ENCODE peak calls at places on chromosomes 12 and 14, in five cellular contexts. S is gastrocnemius medialis; V is left lung; R is body of pancreas; Z is CD4-positive, CD25-positive, alpha-beta regulatory T cell. E is an unnamed sample. For H3K36me3 and H3K4me1, the result is how much of the 10 kb centered on the place peaks cover.

GRCh38 chr14:71339650-71340415 is 432.6 kb downstream of the PCNX1 start:
- DNase-seq in S (no peak), V (no peak), R (no peak), Z (no peak), E (no peak)

GRCh38 chr12:49335118-49335954 is 1.7 kb downstream of the C1QL4 start:
- DNase-seq in S (no peak), V (no peak), R (no peak), Z (no peak), E (no peak)

GRCh38 chr14:71764701-71765347 is 167.4 kb upstream of the RGS6 start:
- DNase-seq in S (no peak), V (peak), R (no peak), Z (no peak), E (no peak)

GRCh38 chr12:7748774-7749296 is 1.7 kb upstream of the CLEC4C start:
- DNase-seq in S (no peak), V (no peak), R (no peak), Z (no peak), E (no peak)

GRCh38 chr14:60634153-60634552 is 15.1 kb downstream of the SIX1 start:
- DNase-seq in S (no peak), V (no peak), R (no peak), Z (no peak), E (no peak)

GRCh38 chr14:101372494-101372813 is 188.8 kb upstream of the DIO3 start:
- DNase-seq in S (no peak), V (no peak), R (no peak), Z (no peak), E (no peak)

GRCh38 chr12:52628111-52628507 is 9.8 kb upstream of the KRT73 start:
- DNase-seq in S (no peak), V (no peak), R (no peak), Z (no peak), E (no peak)

GRCh38 chr12:14885718-14886201 is at the start of gene MGP:
- DNase-seq in S (peak), V (no peak), R (peak), Z (no peak), E (no peak)

GRCh38 chr12:110741795-110742717 is 635 bp downstream of the PPP1CC start:
- DNase-seq in S (peak), V (no peak), R (no peak), Z (peak), E (peak)

DNA sequence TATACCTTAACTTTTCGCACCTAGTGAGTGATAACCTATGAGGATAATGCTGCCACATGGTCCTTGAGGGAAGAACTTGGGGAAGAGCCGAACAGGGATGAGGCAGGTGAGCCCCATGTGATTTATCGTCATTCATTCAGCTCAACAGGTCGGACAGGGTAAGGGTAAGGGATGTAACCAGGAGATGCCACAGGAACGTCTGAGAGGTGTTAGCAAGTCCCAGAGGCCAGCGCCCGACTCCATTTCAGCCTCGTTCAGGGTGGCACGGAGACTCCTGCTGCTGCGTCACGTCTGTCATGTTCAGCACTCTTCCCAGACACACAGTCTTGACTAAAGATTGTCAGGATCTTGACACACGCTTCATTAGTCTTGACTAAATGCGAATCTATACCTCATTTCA is 23.4 kb upstream of the TIGAR start:
- DNase-seq in S (no peak), V (no peak), R (no peak), Z (no peak), E (no peak)
- H3K36me3 ChIP-seq in S (under half), V (under half), R (under half), Z (half or more), E (under half)

DNA sequence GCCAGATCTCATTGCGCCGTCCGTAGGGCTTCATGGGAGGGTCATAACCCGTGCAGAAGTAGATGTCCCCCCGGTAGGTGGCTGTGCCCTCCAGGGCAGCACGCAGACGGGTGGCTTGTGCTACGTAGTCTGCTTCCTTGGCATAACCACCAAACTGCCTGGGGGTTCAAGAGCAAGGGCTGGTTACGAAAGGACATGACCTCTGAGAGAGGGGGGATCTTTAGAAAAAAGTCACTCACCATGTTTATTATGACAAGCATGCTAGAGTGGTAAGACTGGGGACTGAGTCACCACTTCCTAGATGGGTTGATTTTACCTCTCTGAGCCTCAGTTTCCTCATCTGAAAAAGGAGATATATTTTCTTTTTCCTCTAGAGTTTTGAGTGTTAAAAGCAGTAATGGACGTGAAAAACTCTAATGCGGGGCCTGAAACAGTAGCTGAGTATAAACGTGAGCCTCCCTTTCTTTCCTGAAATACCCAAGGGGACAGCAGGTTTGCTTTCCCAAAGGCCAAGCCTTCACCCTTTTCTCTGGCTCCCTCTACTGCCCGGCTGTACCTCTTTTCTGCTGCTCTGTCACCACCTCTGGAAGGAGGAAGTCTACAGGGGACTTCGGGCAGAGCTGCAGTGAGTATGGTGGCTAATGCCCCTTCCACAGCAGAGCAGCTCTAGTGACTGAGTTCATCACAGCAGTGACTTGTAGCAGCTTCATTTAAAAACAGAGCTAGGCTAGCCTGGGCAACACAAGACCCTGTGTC is 23.5 kb upstream of the GPRC5D start:
- DNase-seq in S (no peak), V (no peak), R (peak), Z (no peak), E (peak)
- H3K4me1 ChIP-seq in S (under half), V (under half), R (under half), Z (under half), E (under half)

GRCh38 chr12:45828402-45828801 is 98.9 kb downstream of the ARID2 start:
- DNase-seq in S (no peak), V (no peak), R (no peak), Z (no peak), E (no peak)

GRCh38 chr12:45827974-45828373 is 98.5 kb downstream of the ARID2 start:
- DNase-seq in S (no peak), V (no peak), R (no peak), Z (no peak), E (no peak)

GRCh38 chr12:45834809-45835208 is 105.3 kb downstream of the ARID2 start:
- DNase-seq in S (no peak), V (no peak), R (no peak), Z (no peak), E (no peak)

GRCh38 chr12:45831590-45831989 is 102.1 kb downstream of the ARID2 start:
- DNase-seq in S (no peak), V (no peak), R (no peak), Z (no peak), E (no peak)

GRCh38 chr12:45833401-45833800 is 103.9 kb downstream of the ARID2 start:
- DNase-seq in S (no peak), V (no peak), R (no peak), Z (no peak), E (no peak)
- H3K36me3 ChIP-seq in S (under half), V (under half), R (under half), Z (under half), E (under half)

DNA sequence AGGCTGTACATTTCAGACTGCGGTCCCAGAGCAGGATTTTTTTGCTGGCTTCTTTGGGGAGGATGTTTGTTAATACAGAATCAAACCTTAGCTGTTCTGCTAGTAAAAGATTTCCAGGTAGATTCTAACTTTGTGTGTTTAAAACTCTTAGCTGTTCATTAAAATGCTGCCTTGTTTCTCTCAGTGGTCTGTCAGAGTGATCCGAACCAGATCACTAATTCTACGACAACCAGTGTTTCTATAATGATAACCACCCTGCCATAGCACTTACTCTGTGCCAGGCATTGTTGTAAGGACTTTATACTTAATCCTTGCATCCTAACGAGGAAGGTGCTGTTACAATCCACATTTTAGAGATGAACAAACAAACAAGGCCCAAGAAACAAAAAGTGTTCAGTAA is 217.3 kb downstream of the CHST11 start:
- DNase-seq in S (no peak), V (no peak), R (no peak), Z (no peak), E (no peak)
- H3K4me1 ChIP-seq in S (under half), V (half or more), R (under half), Z (half or more), E (under half)

GRCh38 chr12:121223283-121223946 is 13.5 kb downstream of the P2RX4 start:
- DNase-seq in S (no peak), V (peak), R (peak), Z (no peak), E (peak)
- H3K36me3 ChIP-seq in S (under half), V (under half), R (under half), Z (under half), E (under half)

DNA sequence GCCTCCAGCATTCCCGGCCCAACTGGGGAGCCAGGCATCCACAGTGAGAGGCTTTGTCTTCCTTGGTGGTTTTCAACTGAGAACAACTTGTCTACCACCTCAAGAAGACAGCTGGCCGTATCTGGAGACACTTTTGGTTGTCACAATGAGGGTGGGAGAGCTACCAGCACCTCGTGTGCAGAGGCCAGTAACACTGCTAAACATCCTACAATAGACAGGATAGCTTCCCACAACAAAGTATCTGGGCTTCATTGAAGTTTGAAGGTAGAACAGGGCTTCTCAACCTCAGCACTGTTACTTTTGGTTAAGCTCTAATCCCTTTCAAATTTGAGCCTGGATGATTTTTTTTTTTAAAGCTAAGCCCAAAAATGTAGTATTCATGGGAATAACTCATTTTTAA is 10.9 kb downstream of the SLC7A8 start:
- DNase-seq in S (no peak), V (no peak), R (no peak), Z (no peak), E (no peak)
- H3K4me1 ChIP-seq in S (under half), V (under half), R (under half), Z (under half), E (under half)

GRCh38 chr14:22610931-22611330 is 12.8 kb downstream of the ABHD4 start:
- DNase-seq in S (no peak), V (no peak), R (no peak), Z (no peak), E (no peak)
- H3K36me3 ChIP-seq in S (half or more), V (under half), R (under half), Z (under half), E (under half)

GRCh38 chr12:122982494-122982850 is 2.0 kb downstream of the ARL6IP4 start:
- DNase-seq in S (no peak), V (peak), R (no peak), Z (no peak), E (no peak)
- H3K4me1 ChIP-seq in S (under half), V (half or more), R (half or more), Z (half or more), E (under half)

E was measured in colonic mucosa.